ENCODE peak calls at places on chromosomes 2 and 18, in six cellular contexts. One of them, this sample, is unnamed.

GRCh38 chr2:25158096-25158852 is 10.1 kb downstream of the POMC start:
- DNase-seq in bronchial epithelial cell: no peak
- DNase-seq in foreskin fibroblast: no peak
- DNase-seq in coronary artery: no peak
- DNase-seq in GM12865: no peak
- DNase-seq in CD8-positive, alpha-beta T cell: no peak
- DNase-seq in this sample: no peak

GRCh38 chr2:236754234-236754924 is 184.8 kb downstream of the ACKR3 start:
- DNase-seq in bronchial epithelial cell: no peak
- DNase-seq in foreskin fibroblast: no peak
- DNase-seq in coronary artery: no peak
- DNase-seq in GM12865: no peak
- DNase-seq in CD8-positive, alpha-beta T cell: no peak
- DNase-seq in this sample: no peak

GRCh38 chr2:27914046-27914792 is 23.7 kb downstream of the BABAM2 start:
- DNase-seq in bronchial epithelial cell: no peak
- DNase-seq in foreskin fibroblast: peak
- DNase-seq in coronary artery: no peak
- DNase-seq in GM12865: no peak
- DNase-seq in CD8-positive, alpha-beta T cell: no peak
- DNase-seq in this sample: no peak

GRCh38 chr2:32008811-32009478 is 1.9 kb downstream of the MEMO1 start:
- DNase-seq in bronchial epithelial cell: peak
- DNase-seq in foreskin fibroblast: peak
- DNase-seq in coronary artery: no peak
- DNase-seq in GM12865: peak
- DNase-seq in CD8-positive, alpha-beta T cell: no peak
- DNase-seq in this sample: peak

GRCh38 chr2:224817676-224818075 is 101.5 kb upstream of the CCDC195 start:
- DNase-seq in bronchial epithelial cell: no peak
- DNase-seq in foreskin fibroblast: no peak
- DNase-seq in coronary artery: no peak
- DNase-seq in GM12865: no peak
- DNase-seq in CD8-positive, alpha-beta T cell: no peak
- DNase-seq in this sample: no peak

GRCh38 chr2:23669413-23670244 is 257.3 kb downstream of the ATAD2B start:
- DNase-seq in bronchial epithelial cell: peak
- DNase-seq in foreskin fibroblast: peak
- DNase-seq in coronary artery: no peak
- DNase-seq in GM12865: no peak
- DNase-seq in CD8-positive, alpha-beta T cell: no peak
- DNase-seq in this sample: peak

GRCh38 chr18:65336411-65336810 is 414.4 kb upstream of the CDH7 start:
- DNase-seq in bronchial epithelial cell: no peak
- DNase-seq in foreskin fibroblast: no peak
- DNase-seq in coronary artery: no peak
- DNase-seq in GM12865: no peak
- DNase-seq in CD8-positive, alpha-beta T cell: no peak
- DNase-seq in this sample: no peak

GRCh38 chr2:174442546-174443510 is 44.0 kb downstream of the GPR155 start:
- DNase-seq in bronchial epithelial cell: peak
- DNase-seq in foreskin fibroblast: peak
- DNase-seq in coronary artery: no peak
- DNase-seq in GM12865: no peak
- DNase-seq in CD8-positive, alpha-beta T cell: no peak
- DNase-seq in this sample: peak

GRCh38 chr2:221318751-221319150 is 253.4 kb downstream of the EPHA4 start:
- DNase-seq in bronchial epithelial cell: no peak
- DNase-seq in foreskin fibroblast: no peak
- DNase-seq in coronary artery: no peak
- DNase-seq in GM12865: no peak
- DNase-seq in CD8-positive, alpha-beta T cell: no peak
- DNase-seq in this sample: no peak

GRCh38 chr18:78826631-78827030 is 153.0 kb upstream of the SALL3 start:
- DNase-seq in bronchial epithelial cell: no peak
- DNase-seq in foreskin fibroblast: no peak
- DNase-seq in coronary artery: no peak
- DNase-seq in GM12865: no peak
- DNase-seq in CD8-positive, alpha-beta T cell: no peak
- DNase-seq in this sample: no peak

GRCh38 chr18:63042351-63042750 is 277.2 kb downstream of the BCL2 start:
- DNase-seq in bronchial epithelial cell: no peak
- DNase-seq in foreskin fibroblast: no peak
- DNase-seq in coronary artery: no peak
- DNase-seq in GM12865: no peak
- DNase-seq in CD8-positive, alpha-beta T cell: no peak
- DNase-seq in this sample: no peak

GRCh38 chr18:63046375-63046774 is 273.2 kb downstream of the BCL2 start:
- DNase-seq in bronchial epithelial cell: peak
- DNase-seq in foreskin fibroblast: no peak
- DNase-seq in coronary artery: no peak
- DNase-seq in GM12865: no peak
- DNase-seq in CD8-positive, alpha-beta T cell: no peak
- DNase-seq in this sample: peak

GRCh38 chr18:63040788-63041410 is 278.7 kb downstream of the BCL2 start:
- DNase-seq in bronchial epithelial cell: peak
- DNase-seq in foreskin fibroblast: no peak
- DNase-seq in coronary artery: no peak
- DNase-seq in GM12865: peak
- DNase-seq in CD8-positive, alpha-beta T cell: no peak
- DNase-seq in this sample: no peak

GRCh38 chr18:63043516-63043915 is 276.1 kb downstream of the BCL2 start:
- DNase-seq in bronchial epithelial cell: peak
- DNase-seq in foreskin fibroblast: peak
- DNase-seq in coronary artery: no peak
- DNase-seq in GM12865: no peak
- DNase-seq in CD8-positive, alpha-beta T cell: no peak
- DNase-seq in this sample: peak
- H3K4me3 ChIP-seq in bronchial epithelial cell: no peak
- H3K4me3 ChIP-seq in foreskin fibroblast: no peak
- H3K4me3 ChIP-seq in coronary artery: no peak
- H3K4me3 ChIP-seq in GM12865: no peak
- H3K4me3 ChIP-seq in CD8-positive, alpha-beta T cell: no peak
- H3K4me3 ChIP-seq in this sample: no peak

GRCh38 chr2:127025357-127026062 is 81.4 kb downstream of the BIN1 start:
- DNase-seq in bronchial epithelial cell: peak
- DNase-seq in foreskin fibroblast: peak
- DNase-seq in coronary artery: peak
- DNase-seq in GM12865: peak
- DNase-seq in CD8-positive, alpha-beta T cell: peak
- DNase-seq in this sample: peak
- TF ChIP-seq CTCF in bronchial epithelial cell: peak
- TF ChIP-seq CTCF in foreskin fibroblast: peak
- TF ChIP-seq CTCF in coronary artery: no peak
- TF ChIP-seq CTCF in GM12865: peak
- TF ChIP-seq CTCF in CD8-positive, alpha-beta T cell: peak
- TF ChIP-seq CTCF in this sample: peak

DNA sequence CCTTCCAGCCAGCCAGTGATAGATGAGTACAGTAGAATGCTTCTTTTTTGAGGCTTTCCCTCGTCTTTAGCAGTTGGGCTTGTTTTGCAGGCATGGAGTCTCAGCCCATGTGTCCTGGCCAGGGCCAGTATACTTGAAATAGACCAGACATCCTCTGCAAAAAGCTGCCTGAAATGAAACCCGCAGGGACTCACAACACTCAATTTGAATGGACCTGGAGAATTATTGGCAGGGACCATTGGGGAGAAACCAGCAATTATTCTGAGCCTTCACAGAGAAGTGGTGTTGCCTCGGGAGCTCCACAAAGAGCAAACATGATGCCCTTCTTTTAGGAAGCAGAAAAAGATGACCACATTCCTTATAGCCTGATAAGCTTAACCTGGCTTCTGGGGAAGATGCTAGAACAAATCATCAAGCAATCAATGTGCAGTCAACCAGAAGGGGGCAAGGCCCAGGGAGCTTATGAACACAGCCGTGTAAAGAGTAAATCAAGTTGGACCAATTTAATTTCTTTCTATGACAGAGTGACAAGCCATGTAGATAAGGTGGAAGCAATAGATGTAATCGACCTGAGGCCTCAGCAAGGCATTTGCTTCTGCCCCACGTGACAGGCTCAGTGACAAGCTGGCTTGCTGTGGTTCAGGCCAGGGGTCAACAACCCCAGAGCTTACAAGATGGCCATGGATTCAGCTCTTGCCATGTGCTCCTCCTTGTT is 42.1 kb downstream of the BOD1L2 start:
- DNase-seq in bronchial epithelial cell: no peak
- DNase-seq in foreskin fibroblast: no peak
- DNase-seq in coronary artery: no peak
- DNase-seq in GM12865: no peak
- DNase-seq in CD8-positive, alpha-beta T cell: no peak
- DNase-seq in this sample: no peak
- H3K4me3 ChIP-seq in bronchial epithelial cell: no peak
- H3K4me3 ChIP-seq in foreskin fibroblast: no peak
- H3K4me3 ChIP-seq in coronary artery: no peak
- H3K4me3 ChIP-seq in GM12865: no peak
- H3K4me3 ChIP-seq in CD8-positive, alpha-beta T cell: no peak
- H3K4me3 ChIP-seq in this sample: no peak

GRCh38 chr18:48336332-48336731 is 72.9 kb downstream of the ZBTB7C start:
- DNase-seq in bronchial epithelial cell: no peak
- DNase-seq in foreskin fibroblast: no peak
- DNase-seq in coronary artery: no peak
- DNase-seq in GM12865: no peak
- DNase-seq in CD8-positive, alpha-beta T cell: no peak
- DNase-seq in this sample: peak
- TF ChIP-seq CTCF in bronchial epithelial cell: peak
- TF ChIP-seq CTCF in foreskin fibroblast: no peak
- TF ChIP-seq CTCF in coronary artery: no peak
- TF ChIP-seq CTCF in GM12865: no peak
- TF ChIP-seq CTCF in CD8-positive, alpha-beta T cell: no peak
- TF ChIP-seq CTCF in this sample: peak

DNA sequence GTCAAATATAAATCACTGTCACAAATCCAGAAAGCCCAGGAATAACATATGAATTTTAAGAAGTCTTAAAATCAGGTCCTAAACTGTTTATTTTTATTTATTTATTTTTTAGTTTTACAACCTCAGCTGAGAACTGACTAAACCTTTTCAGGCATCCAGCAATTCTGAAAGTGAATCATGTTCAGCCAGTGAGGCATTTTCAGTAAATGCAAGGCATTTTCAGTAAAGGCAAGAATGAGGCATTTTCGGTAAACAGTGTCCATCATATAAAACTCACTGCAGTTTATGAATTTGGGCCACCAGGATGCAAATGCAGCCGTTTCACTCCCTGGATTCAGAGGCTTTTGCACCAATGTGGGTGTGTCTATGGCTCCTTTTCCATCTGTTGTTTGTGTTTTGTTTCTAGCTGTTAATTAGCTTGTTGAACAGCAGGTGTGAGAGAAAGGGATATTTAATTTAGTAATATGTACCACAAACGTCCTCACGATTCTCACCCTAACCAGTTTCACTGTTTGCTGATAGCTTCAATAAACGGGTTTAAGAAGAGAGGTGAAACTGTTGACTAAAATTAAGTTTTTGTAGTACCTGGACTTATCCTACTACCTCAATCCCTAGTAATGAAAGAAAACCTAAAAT is 116.2 kb upstream of the PGAP1 start:
- DNase-seq in bronchial epithelial cell: no peak
- DNase-seq in foreskin fibroblast: no peak
- DNase-seq in coronary artery: no peak
- DNase-seq in GM12865: peak
- DNase-seq in CD8-positive, alpha-beta T cell: no peak
- DNase-seq in this sample: no peak
- H3K4me3 ChIP-seq in bronchial epithelial cell: no peak
- H3K4me3 ChIP-seq in foreskin fibroblast: no peak
- H3K4me3 ChIP-seq in coronary artery: no peak
- H3K4me3 ChIP-seq in GM12865: no peak
- H3K4me3 ChIP-seq in CD8-positive, alpha-beta T cell: no peak
- H3K4me3 ChIP-seq in this sample: no peak

DNA sequence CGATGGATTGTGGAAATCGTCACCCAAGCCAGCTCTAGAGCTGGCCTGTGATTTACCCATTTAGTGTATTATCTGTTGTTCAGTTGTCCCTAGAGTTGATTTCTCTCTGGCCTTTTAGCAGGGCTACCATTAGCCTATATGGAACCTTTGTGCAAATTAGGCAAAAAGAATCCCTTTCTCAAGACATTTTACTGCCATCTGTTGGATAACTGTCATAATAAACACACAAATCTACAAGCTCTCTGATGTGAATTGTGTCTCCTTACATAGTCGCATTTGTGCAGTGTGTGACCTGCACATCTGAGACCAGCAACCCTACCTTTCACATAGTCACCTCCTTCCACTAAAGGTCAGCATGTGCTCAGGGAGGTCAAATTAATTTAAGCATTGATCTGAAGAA is 34.0 kb downstream of the LOXHD1 start:
- DNase-seq in bronchial epithelial cell: peak
- DNase-seq in foreskin fibroblast: peak
- DNase-seq in coronary artery: no peak
- DNase-seq in GM12865: peak
- DNase-seq in CD8-positive, alpha-beta T cell: no peak
- DNase-seq in this sample: peak
- TF ChIP-seq CTCF in bronchial epithelial cell: peak
- TF ChIP-seq CTCF in foreskin fibroblast: no peak
- TF ChIP-seq CTCF in coronary artery: no peak
- TF ChIP-seq CTCF in GM12865: no peak
- TF ChIP-seq CTCF in CD8-positive, alpha-beta T cell: no peak
- TF ChIP-seq CTCF in this sample: peak

DNA sequence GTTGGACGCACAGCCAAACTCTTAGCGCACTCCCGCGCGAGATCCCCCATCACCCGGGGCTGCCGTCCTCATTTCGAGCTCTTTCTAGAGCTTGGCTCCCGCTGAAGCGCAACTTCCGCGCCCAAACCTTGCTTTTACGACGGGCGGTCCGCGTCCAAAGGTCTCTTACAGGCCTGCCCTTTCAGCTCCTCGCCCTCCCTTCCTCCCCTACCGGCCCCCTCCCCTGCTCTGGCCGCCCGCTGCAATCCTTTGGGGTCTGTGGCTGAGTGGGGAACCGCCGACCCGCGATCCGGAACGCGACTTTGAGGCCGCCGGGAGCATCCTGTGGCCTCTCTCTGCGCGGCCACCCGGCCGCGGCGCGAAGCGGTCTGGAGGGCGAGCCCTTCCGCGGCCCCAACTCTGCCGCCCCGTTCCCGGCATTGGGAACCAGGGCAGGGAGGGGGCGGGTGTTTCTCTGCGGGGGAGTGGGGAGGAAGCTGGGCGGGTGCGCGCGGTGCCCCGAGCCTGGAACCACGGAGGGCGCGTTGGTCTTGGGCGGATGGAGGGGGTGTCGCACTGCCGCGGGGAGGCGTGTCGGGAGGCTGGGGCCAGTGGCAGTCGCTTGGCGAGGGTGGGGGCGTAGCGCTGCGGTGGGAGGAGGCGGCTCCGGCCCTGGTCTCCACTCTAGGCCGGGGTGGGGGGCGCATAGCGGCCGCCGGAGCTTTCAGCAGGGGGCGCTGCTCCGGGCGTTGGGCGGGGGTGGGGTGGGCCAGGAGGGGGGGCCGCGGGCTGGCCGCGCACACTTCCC is at the start of gene GDF7:
- DNase-seq in bronchial epithelial cell: no peak
- DNase-seq in foreskin fibroblast: no peak
- DNase-seq in coronary artery: no peak
- DNase-seq in GM12865: no peak
- DNase-seq in CD8-positive, alpha-beta T cell: no peak
- DNase-seq in this sample: no peak
- H3K4me3 ChIP-seq in bronchial epithelial cell: peak
- H3K4me3 ChIP-seq in foreskin fibroblast: peak
- H3K4me3 ChIP-seq in coronary artery: peak
- H3K4me3 ChIP-seq in GM12865: peak
- H3K4me3 ChIP-seq in CD8-positive, alpha-beta T cell: peak
- H3K4me3 ChIP-seq in this sample: peak